ENCODE peak calls at places on chromosomes 6 and 20, in four cellular contexts. One of them, this sample, is unnamed. For H3K4me1, the result is how much of the 10 kb centered on the place peaks cover.

GRCh38 chr20:49853640-49854039 is 41.0 kb downstream of the SLC9A8 start:
- DNase-seq in left lung: no peak
- DNase-seq in sigmoid colon: no peak
- DNase-seq in CD8-positive, alpha-beta memory T cell: no peak
- DNase-seq in this sample: peak

GRCh38 chr6:159981591-159982245 is 12.8 kb downstream of the IGF2R start:
- DNase-seq in left lung: peak
- DNase-seq in CD8-positive, alpha-beta memory T cell: peak
- DNase-seq in sigmoid colon: peak
- DNase-seq in this sample: no peak

GRCh38 chr6:70280462-70280861 is 22.4 kb downstream of the COL9A1 start:
- DNase-seq in left lung: no peak
- DNase-seq in CD8-positive, alpha-beta memory T cell: no peak
- DNase-seq in sigmoid colon: no peak
- DNase-seq in this sample: no peak

GRCh38 chr6:152301806-152302568 is 335.2 kb downstream of the SYNE1 start:
- DNase-seq in sigmoid colon: peak
- DNase-seq in CD8-positive, alpha-beta memory T cell: peak
- DNase-seq in left lung: peak
- DNase-seq in this sample: no peak

GRCh38 chr6:53898026-53898795 is 103.4 kb downstream of the LRRC1 start:
- DNase-seq in CD8-positive, alpha-beta memory T cell: no peak
- DNase-seq in sigmoid colon: no peak
- DNase-seq in left lung: no peak
- DNase-seq in this sample: no peak

GRCh38 chr6:136549359-136550044 is 720 bp downstream of the MAP7 start:
- DNase-seq in sigmoid colon: no peak
- DNase-seq in left lung: no peak
- DNase-seq in CD8-positive, alpha-beta memory T cell: no peak
- DNase-seq in this sample: peak

GRCh38 chr6:7773322-7773721 is 47.4 kb downstream of the BMP6 start:
- DNase-seq in sigmoid colon: no peak
- DNase-seq in left lung: no peak
- DNase-seq in CD8-positive, alpha-beta memory T cell: no peak
- DNase-seq in this sample: no peak

GRCh38 chr20:22512911-22513489 is 71.4 kb downstream of the FOXA2 start:
- DNase-seq in CD8-positive, alpha-beta memory T cell: no peak
- DNase-seq in sigmoid colon: no peak
- DNase-seq in left lung: no peak
- DNase-seq in this sample: no peak

GRCh38 chr20:61918548-61918947 is 147.1 kb downstream of the TAF4 start:
- DNase-seq in CD8-positive, alpha-beta memory T cell: no peak
- DNase-seq in sigmoid colon: no peak
- DNase-seq in left lung: no peak
- DNase-seq in this sample: no peak

GRCh38 chr6:72554761-72555221 is 67.1 kb upstream of the KCNQ5 start:
- DNase-seq in sigmoid colon: no peak
- DNase-seq in CD8-positive, alpha-beta memory T cell: no peak
- DNase-seq in left lung: no peak
- DNase-seq in this sample: no peak

GRCh38 chr20:20786428-20786827 is 74.0 kb upstream of the RALGAPA2 start:
- DNase-seq in sigmoid colon: no peak
- DNase-seq in CD8-positive, alpha-beta memory T cell: no peak
- DNase-seq in left lung: peak
- DNase-seq in this sample: no peak

GRCh38 chr20:59836768-59837167 is 96.7 kb downstream of the SYCP2 start:
- DNase-seq in left lung: no peak
- DNase-seq in sigmoid colon: no peak
- DNase-seq in CD8-positive, alpha-beta memory T cell: no peak
- DNase-seq in this sample: no peak

GRCh38 chr20:51420111-51420510 is 122.4 kb downstream of the NFATC2 start:
- DNase-seq in sigmoid colon: no peak
- DNase-seq in CD8-positive, alpha-beta memory T cell: no peak
- DNase-seq in left lung: no peak
- DNase-seq in this sample: no peak

GRCh38 chr6:21263531-21264287 is 329.8 kb upstream of the SOX4 start:
- DNase-seq in sigmoid colon: no peak
- DNase-seq in CD8-positive, alpha-beta memory T cell: no peak
- DNase-seq in left lung: no peak
- DNase-seq in this sample: no peak

GRCh38 chr6:108080010-108080780 is 5.7 kb upstream of the OSTM1 start:
- DNase-seq in CD8-positive, alpha-beta memory T cell: no peak
- DNase-seq in sigmoid colon: no peak
- DNase-seq in left lung: no peak
- DNase-seq in this sample: peak

GRCh38 chr20:57388953-57389694 is 2.1 kb upstream of the RBM38 start:
- DNase-seq in left lung: peak
- DNase-seq in sigmoid colon: peak
- DNase-seq in CD8-positive, alpha-beta memory T cell: peak
- DNase-seq in this sample: peak

GRCh38 chr6:146914563-146915483 is 289.4 kb upstream of the STXBP5 start:
- DNase-seq in CD8-positive, alpha-beta memory T cell: no peak
- DNase-seq in sigmoid colon: peak
- DNase-seq in left lung: peak
- DNase-seq in this sample: peak

GRCh38 chr20:61895016-61895415 is 170.7 kb downstream of the TAF4 start:
- DNase-seq in sigmoid colon: no peak
- DNase-seq in left lung: no peak
- DNase-seq in CD8-positive, alpha-beta memory T cell: no peak
- DNase-seq in this sample: no peak

GRCh38 chr6:89323461-89324098 is 8.5 kb upstream of the GABRR2 start:
- DNase-seq in sigmoid colon: no peak
- DNase-seq in left lung: no peak
- DNase-seq in CD8-positive, alpha-beta memory T cell: no peak
- DNase-seq in this sample: no peak

GRCh38 chr6:116945809-116946208 is 68.8 kb downstream of the RFX6 start:
- DNase-seq in sigmoid colon: no peak
- DNase-seq in left lung: no peak
- DNase-seq in CD8-positive, alpha-beta memory T cell: no peak
- DNase-seq in this sample: no peak

GRCh38 chr6:96075826-96076225 is 60.1 kb downstream of the FUT9 start:
- DNase-seq in left lung: no peak
- DNase-seq in sigmoid colon: no peak
- DNase-seq in CD8-positive, alpha-beta memory T cell: no peak
- DNase-seq in this sample: no peak

GRCh38 chr20:58570181-58570859 is 55.1 kb upstream of the APCDD1L start:
- DNase-seq in CD8-positive, alpha-beta memory T cell: no peak
- DNase-seq in sigmoid colon: no peak
- DNase-seq in left lung: no peak
- DNase-seq in this sample: no peak

GRCh38 chr6:156175971-156176421 is 601.2 kb upstream of the ARID1B start:
- DNase-seq in CD8-positive, alpha-beta memory T cell: no peak
- DNase-seq in sigmoid colon: peak
- DNase-seq in left lung: no peak
- DNase-seq in this sample: no peak

GRCh38 chr6:113015249-113015648 is 668.1 kb downstream of the RFPL4B start:
- DNase-seq in left lung: no peak
- DNase-seq in CD8-positive, alpha-beta memory T cell: no peak
- DNase-seq in sigmoid colon: no peak
- DNase-seq in this sample: no peak

DNA sequence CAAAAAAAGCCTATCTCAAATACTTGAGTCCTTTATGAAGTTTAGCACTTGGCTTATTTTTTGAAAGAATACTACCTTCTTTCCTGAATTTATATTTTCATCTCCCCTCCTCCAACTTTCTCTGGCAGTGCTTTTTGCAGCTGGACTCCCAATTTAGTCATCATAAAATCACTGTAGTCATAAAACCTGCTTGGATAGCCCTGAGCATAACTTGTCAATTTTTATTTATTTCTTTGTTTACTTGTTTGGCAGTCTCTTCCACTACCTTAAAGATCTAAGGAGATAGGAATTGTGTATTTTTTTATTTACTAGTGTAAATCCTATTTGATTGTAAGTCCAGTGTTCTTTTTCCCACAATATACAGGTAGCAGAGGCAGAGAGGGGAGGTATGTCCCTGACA is 11.2 kb upstream of the EDN1 start:
- DNase-seq in CD8-positive, alpha-beta memory T cell: no peak
- DNase-seq in left lung: no peak
- DNase-seq in sigmoid colon: no peak
- DNase-seq in this sample: no peak
- H3K4me3 ChIP-seq in CD8-positive, alpha-beta memory T cell: no peak
- H3K4me3 ChIP-seq in left lung: no peak
- H3K4me3 ChIP-seq in sigmoid colon: no peak
- H3K4me3 ChIP-seq in this sample: no peak

GRCh38 chr20:63708301-63709148 is 686 bp downstream of the ZGPAT start:
- DNase-seq in sigmoid colon: peak
- DNase-seq in left lung: peak
- DNase-seq in CD8-positive, alpha-beta memory T cell: no peak
- DNase-seq in this sample: peak

GRCh38 chr20:63707558-63708300 is at the start of the genes ARFRP1 and ZGPAT:
- DNase-seq in sigmoid colon: peak
- DNase-seq in left lung: peak
- DNase-seq in CD8-positive, alpha-beta memory T cell: peak
- DNase-seq in this sample: peak

GRCh38 chr20:63706852-63707557 is 771 bp downstream of the ARFRP1 start:
- DNase-seq in sigmoid colon: peak
- DNase-seq in CD8-positive, alpha-beta memory T cell: peak
- DNase-seq in left lung: peak
- DNase-seq in this sample: peak

GRCh38 chr20:63711085-63711645 is 3.3 kb downstream of the ZGPAT start:
- DNase-seq in left lung: no peak
- DNase-seq in CD8-positive, alpha-beta memory T cell: no peak
- DNase-seq in sigmoid colon: peak
- DNase-seq in this sample: peak

GRCh38 chr20:63709149-63709527 is 1.3 kb downstream of the ZGPAT start:
- DNase-seq in left lung: no peak
- DNase-seq in sigmoid colon: peak
- DNase-seq in CD8-positive, alpha-beta memory T cell: no peak
- DNase-seq in this sample: no peak
- H3K27ac ChIP-seq in left lung: no peak
- H3K27ac ChIP-seq in sigmoid colon: no peak
- H3K27ac ChIP-seq in CD8-positive, alpha-beta memory T cell: no peak
- H3K27ac ChIP-seq in this sample: no peak

GRCh38 chr6:11210386-11211138 is 21.9 kb downstream of the NEDD9 start:
- DNase-seq in CD8-positive, alpha-beta memory T cell: no peak
- DNase-seq in sigmoid colon: no peak
- DNase-seq in left lung: no peak
- DNase-seq in this sample: no peak
- H3K4me1 ChIP-seq in CD8-positive, alpha-beta memory T cell: under half
- H3K4me1 ChIP-seq in sigmoid colon: under half
- H3K4me1 ChIP-seq in left lung: half or more
- H3K4me1 ChIP-seq in this sample: half or more

GRCh38 chr6:38796850-38797249 is 81.7 kb downstream of the DNAH8 start:
- DNase-seq in sigmoid colon: no peak
- DNase-seq in left lung: no peak
- DNase-seq in CD8-positive, alpha-beta memory T cell: no peak
- DNase-seq in this sample: no peak

GRCh38 chr6:38792356-38792755 is 77.2 kb downstream of the DNAH8 start:
- DNase-seq in CD8-positive, alpha-beta memory T cell: no peak
- DNase-seq in sigmoid colon: no peak
- DNase-seq in left lung: no peak
- DNase-seq in this sample: no peak

GRCh38 chr6:38797391-38797790 is 82.3 kb downstream of the DNAH8 start:
- DNase-seq in sigmoid colon: no peak
- DNase-seq in CD8-positive, alpha-beta memory T cell: no peak
- DNase-seq in left lung: no peak
- DNase-seq in this sample: no peak

GRCh38 chr6:38794682-38795081 is 79.6 kb downstream of the DNAH8 start:
- DNase-seq in sigmoid colon: no peak
- DNase-seq in CD8-positive, alpha-beta memory T cell: no peak
- DNase-seq in left lung: no peak
- DNase-seq in this sample: no peak

DNA sequence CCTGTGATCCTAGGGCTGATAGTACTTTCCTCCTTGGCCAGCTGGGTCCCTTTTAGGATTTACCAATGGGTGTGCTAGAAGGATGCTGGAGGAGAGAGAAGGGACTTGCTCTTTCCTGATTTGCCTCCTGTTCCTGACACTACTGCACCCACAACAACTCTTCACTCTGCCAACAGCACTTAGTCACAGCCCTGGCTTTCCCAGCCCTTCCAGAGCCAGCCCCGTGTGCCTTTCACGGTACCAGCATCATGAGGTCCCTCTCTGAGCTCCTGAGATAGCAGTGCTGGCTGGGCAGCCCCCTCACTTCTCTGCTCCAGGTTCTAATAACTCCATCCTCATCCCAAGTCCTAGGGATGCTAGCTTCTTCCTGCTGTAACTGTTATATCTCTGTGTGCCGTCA is 80.9 kb downstream of the DNAH8 start:
- DNase-seq in CD8-positive, alpha-beta memory T cell: no peak
- DNase-seq in left lung: no peak
- DNase-seq in sigmoid colon: no peak
- DNase-seq in this sample: no peak
- H3K4me3 ChIP-seq in CD8-positive, alpha-beta memory T cell: no peak
- H3K4me3 ChIP-seq in left lung: no peak
- H3K4me3 ChIP-seq in sigmoid colon: no peak
- H3K4me3 ChIP-seq in this sample: no peak

GRCh38 chr6:35686441-35686840 is 2.3 kb downstream of the FKBP5 start:
- DNase-seq in sigmoid colon: no peak
- DNase-seq in left lung: no peak
- DNase-seq in CD8-positive, alpha-beta memory T cell: no peak
- DNase-seq in this sample: no peak
- H3K27ac ChIP-seq in sigmoid colon: peak
- H3K27ac ChIP-seq in left lung: peak
- H3K27ac ChIP-seq in CD8-positive, alpha-beta memory T cell: peak
- H3K27ac ChIP-seq in this sample: no peak

GRCh38 chr6:35181313-35181932 is 32.3 kb upstream of the SCUBE3 start:
- DNase-seq in sigmoid colon: peak
- DNase-seq in CD8-positive, alpha-beta memory T cell: no peak
- DNase-seq in left lung: peak
- DNase-seq in this sample: peak
- H3K4me1 ChIP-seq in sigmoid colon: under half
- H3K4me1 ChIP-seq in CD8-positive, alpha-beta memory T cell: under half
- H3K4me1 ChIP-seq in left lung: under half
- H3K4me1 ChIP-seq in this sample: half or more

GRCh38 chr6:33432546-33432945 is 12.7 kb downstream of the SYNGAP1 start:
- DNase-seq in left lung: no peak
- DNase-seq in CD8-positive, alpha-beta memory T cell: no peak
- DNase-seq in sigmoid colon: no peak
- DNase-seq in this sample: no peak

GRCh38 chr6:33433560-33434191 is 13.8 kb downstream of the SYNGAP1 start:
- DNase-seq in CD8-positive, alpha-beta memory T cell: no peak
- DNase-seq in sigmoid colon: peak
- DNase-seq in left lung: no peak
- DNase-seq in this sample: no peak

GRCh38 chr6:33430991-33431879 is 11.4 kb downstream of the SYNGAP1 start:
- DNase-seq in sigmoid colon: peak
- DNase-seq in left lung: no peak
- DNase-seq in CD8-positive, alpha-beta memory T cell: peak
- DNase-seq in this sample: no peak

GRCh38 chr6:33433001-33433559 is 13.2 kb downstream of the SYNGAP1 start:
- DNase-seq in CD8-positive, alpha-beta memory T cell: no peak
- DNase-seq in sigmoid colon: no peak
- DNase-seq in left lung: no peak
- DNase-seq in this sample: no peak

GRCh38 chr6:33431880-33432541 is 12.1 kb downstream of the SYNGAP1 start:
- DNase-seq in sigmoid colon: no peak
- DNase-seq in left lung: no peak
- DNase-seq in CD8-positive, alpha-beta memory T cell: no peak
- DNase-seq in this sample: no peak
- H3K4me3 ChIP-seq in sigmoid colon: no peak
- H3K4me3 ChIP-seq in left lung: no peak
- H3K4me3 ChIP-seq in CD8-positive, alpha-beta memory T cell: peak
- H3K4me3 ChIP-seq in this sample: no peak

This sample was measured in PC-9.